ENCODE peak calls at places on chromosomes 12 and 14, in ten cellular contexts. K is CD4-positive, alpha-beta memory T cell; X is naive thymus-derived CD4-positive, alpha-beta T cell; F is SJSA1; B is DND-41; U is left ventricle myocardium inferior; M is upper lobe of right lung; E is tibial artery; R is endodermal cell; L is psoas muscle. C is an unnamed sample.

GRCh38 chr12:100661300-100661951 is 87.9 kb downstream of the GAS2L3 start:
- DNase-seq in M (no peak), U (no peak), R (peak; percentile 75), E (no peak), X (no peak), L (no peak), B (no peak), K (no peak), F (no peak), C (no peak)

GRCh38 chr14:85443001-85443400 is 86.9 kb upstream of the FLRT2 start:
- DNase-seq in K (no peak), X (no peak), F (no peak), M (no peak), B (no peak), E (no peak), R (no peak), U (no peak), L (no peak), C (no peak)

GRCh38 chr12:13339538-13339937 is 143.0 kb downstream of the EMP1 start:
- DNase-seq in L (no peak), R (no peak), F (no peak), M (no peak), B (no peak), K (no peak), X (no peak), U (no peak), E (no peak), C (no peak)

GRCh38 chr14:64682173-64682710 is 22.0 kb upstream of the PLEKHG3 start:
- DNase-seq in X (no peak), R (peak; percentile 83), F (no peak), B (no peak), E (peak; percentile 96), M (peak; percentile 76), K (no peak), L (peak; percentile 72), U (peak; percentile 64), C (no peak)

GRCh38 chr12:18158774-18159557 is 69.0 kb upstream of the RERGL start:
- DNase-seq in U (no peak), F (peak; percentile 11), M (no peak), X (no peak), R (peak; percentile 68), B (peak; percentile 24), L (no peak), E (no peak), K (peak; percentile 17), C (no peak)

GRCh38 chr14:96559571-96559970 is 57.4 kb downstream of the PAPOLA start:
- DNase-seq in K (no peak), U (no peak), F (no peak), B (no peak), L (no peak), M (no peak), X (no peak), E (no peak), R (no peak), C (no peak)

GRCh38 chr12:75480469-75480949 is at the start of gene GLIPR1:
- DNase-seq in L (peak; percentile 82), B (peak; percentile 71), E (peak; percentile 90), K (peak; percentile 83), F (peak; percentile 86), X (peak; percentile 76), U (peak; percentile 55), R (peak; percentile 56), M (peak; percentile 76), C (peak; percentile 43)

GRCh38 chr14:54805080-54805479 is 97.5 kb downstream of the GCH1 start:
- DNase-seq in U (no peak), X (no peak), L (no peak), B (no peak), K (no peak), E (no peak), M (no peak), R (no peak), F (no peak), C (no peak)

GRCh38 chr12:116693259-116694227 is 44.3 kb downstream of the SPRING1 start:
- DNase-seq in E (no peak), F (no peak), B (no peak), L (no peak), K (no peak), M (no peak), U (no peak), X (no peak), R (peak; percentile 69), C (no peak)

GRCh38 chr12:116691205-116691604 is 46.7 kb downstream of the SPRING1 start:
- DNase-seq in M (no peak), R (no peak), B (no peak), K (no peak), X (no peak), U (no peak), L (no peak), F (no peak), E (no peak), C (no peak)

GRCh38 chr12:116692605-116693004 is 45.3 kb downstream of the SPRING1 start:
- DNase-seq in E (no peak), B (no peak), R (no peak), X (no peak), K (no peak), M (no peak), L (no peak), F (no peak), U (no peak), C (no peak)

GRCh38 chr12:116690016-116690709 is 47.7 kb downstream of the SPRING1 start:
- DNase-seq in R (no peak), U (no peak), F (no peak), X (no peak), K (no peak), B (no peak), L (no peak), E (no peak), M (no peak), C (no peak)

DNA sequence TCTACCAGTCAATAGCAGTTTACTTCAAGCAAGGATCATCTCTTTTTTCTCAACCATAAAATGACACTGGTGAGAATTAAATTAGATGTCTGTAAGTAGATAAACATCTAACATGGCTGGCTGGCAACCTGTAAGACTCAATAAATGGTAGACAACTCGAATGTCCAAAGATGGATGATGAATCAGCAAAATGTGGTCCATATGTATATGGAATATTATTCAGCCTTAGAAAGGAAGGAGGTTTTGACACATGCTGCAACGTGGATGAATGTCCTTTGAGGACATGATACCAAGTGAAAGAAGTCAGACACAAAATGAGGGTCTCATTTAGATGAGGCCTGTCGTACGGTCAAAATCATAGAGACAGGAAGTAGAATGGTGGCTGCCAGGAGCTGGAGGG is 46.2 kb downstream of the SPRING1 start:
- DNase-seq in E (no peak), X (no peak), L (no peak), M (no peak), R (no peak), B (no peak), U (no peak), F (no peak), K (no peak), C (no peak)
- H3K36me3 ChIP-seq in E (no peaks in the 10 kb centered on the region), X (no peaks in the 10 kb centered on the region), L (no peaks in the 10 kb centered on the region), M (no peaks in the 10 kb centered on the region), R (no peaks in the 10 kb centered on the region), B (no peaks in the 10 kb centered on the region), U (no peaks in the 10 kb centered on the region), F (no peaks in the 10 kb centered on the region), K (no peaks in the 10 kb centered on the region), C (no peaks in the 10 kb centered on the region)

DNA sequence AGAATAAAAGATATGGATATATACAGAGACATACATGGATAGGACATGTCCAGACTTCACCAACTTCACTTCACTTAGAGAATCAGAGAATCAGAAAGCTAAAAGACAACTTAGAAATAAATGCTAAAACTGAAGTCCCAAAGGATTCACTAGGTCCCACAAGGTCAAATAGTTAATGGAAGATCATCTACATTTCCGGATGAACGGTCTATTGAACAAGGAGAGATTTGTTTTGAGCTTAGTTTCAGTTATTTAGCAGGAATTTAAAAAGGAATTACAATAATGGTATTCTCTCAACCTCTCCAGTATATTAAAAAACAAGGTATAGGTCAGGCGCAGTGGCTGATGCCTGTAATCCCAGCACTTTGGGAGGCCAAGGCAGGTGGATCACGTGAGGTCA is 187.0 kb downstream of the MED13L start:
- DNase-seq in U (no peak), R (no peak), L (no peak), M (no peak), X (no peak), E (no peak), K (no peak), F (no peak), B (no peak), C (no peak)
- H3K27ac ChIP-seq in U (no peak overlapping the region), R (no peak overlapping the region), L (no peak overlapping the region), M (no peak overlapping the region), X (no peak overlapping the region), E (no peak overlapping the region), K (no peak overlapping the region), F (no peak overlapping the region), B (no peak overlapping the region), C (no peak overlapping the region)

GRCh38 chr12:34297790-34298164 is 275.5 kb downstream of the ALG10 start:
- DNase-seq in E (no peak), U (no peak), L (peak; percentile 27), X (no peak), K (no peak), F (no peak), R (no peak), B (no peak), M (peak; percentile 46), C (no peak)

GRCh38 chr12:34300376-34301250 is 278.3 kb downstream of the ALG10 start:
- DNase-seq in R (no peak), U (no peak), X (no peak), K (no peak), L (peak; percentile 28), B (no peak), M (no peak), F (no peak), E (peak; percentile 53), C (no peak)

GRCh38 chr12:34298176-34298970 is 276.1 kb downstream of the ALG10 start:
- DNase-seq in L (peak; percentile 17), R (no peak), M (peak; percentile 52), E (peak; percentile 47), K (no peak), U (no peak), X (no peak), F (no peak), B (no peak), C (no peak)

GRCh38 chr12:34299802-34300193 is 277.5 kb downstream of the ALG10 start:
- DNase-seq in U (no peak), E (no peak), K (no peak), L (peak; percentile 12), F (no peak), M (no peak), R (no peak), X (no peak), B (no peak), C (no peak)

DNA sequence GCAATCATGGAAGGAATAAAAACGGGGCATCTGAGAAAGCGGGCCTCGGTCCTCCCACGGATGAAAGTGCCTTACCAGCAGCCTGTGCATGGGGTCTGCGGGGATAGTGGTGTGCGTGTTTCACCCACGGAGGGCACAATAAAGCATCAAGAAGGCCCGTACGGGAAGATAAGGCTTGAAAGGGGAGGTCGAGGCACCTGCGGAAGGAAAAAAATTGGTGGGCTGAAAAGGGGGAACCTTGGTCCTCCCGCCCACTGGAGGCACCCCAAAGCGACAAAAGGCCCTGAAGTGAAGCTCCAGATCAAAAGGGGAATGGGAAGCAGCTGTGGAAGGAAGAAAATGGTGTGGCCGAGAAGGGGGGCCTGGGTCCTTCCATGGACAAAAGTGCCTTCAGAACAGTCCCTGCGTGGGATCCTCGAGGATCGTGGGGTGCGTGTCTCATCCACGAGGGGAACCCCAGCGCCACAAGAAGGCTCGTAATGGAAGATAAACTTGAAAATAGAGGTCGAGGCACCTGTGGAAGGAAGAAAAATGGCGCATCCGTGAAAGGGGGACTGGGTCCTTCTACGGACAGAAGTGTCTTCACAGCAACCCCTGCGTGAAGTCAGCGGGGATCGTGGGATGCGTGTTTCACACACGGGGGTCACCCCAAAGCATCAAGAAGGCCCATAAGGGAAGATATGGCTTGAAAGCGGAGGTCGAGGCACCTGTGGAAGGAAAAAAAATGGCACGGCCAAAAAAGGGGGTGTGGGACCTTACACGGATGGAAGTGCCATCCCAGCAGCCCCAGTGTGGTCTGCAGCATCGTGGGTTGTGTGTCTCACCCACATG is 276.9 kb downstream of the ALG10 start:
- DNase-seq in U (no peak), L (peak; percentile 9), B (no peak), E (peak; percentile 39), R (no peak), X (no peak), F (no peak), M (peak; percentile 37), K (no peak), C (no peak)
- H3K9me3 ChIP-seq in U (peaks cover 20% of the 10 kb centered on the region), L (no peaks in the 10 kb centered on the region), B (peaks cover 87% of the 10 kb centered on the region), E (no peaks in the 10 kb centered on the region), R (peaks cover 71% of the 10 kb centered on the region), X (peaks cover 68% of the 10 kb centered on the region), F (peaks cover 18% of the 10 kb centered on the region), M (no peaks in the 10 kb centered on the region), K (peaks cover 6% of the 10 kb centered on the region), C (peaks cover 3% of the 10 kb centered on the region)

GRCh38 chr12:25373396-25373795 is 122.7 kb upstream of the KRAS start:
- DNase-seq in E (no peak), B (no peak), L (no peak), F (no peak), M (no peak), K (no peak), X (no peak), R (no peak), U (no peak), C (no peak)
- H3K36me3 ChIP-seq in E (no peaks in the 10 kb centered on the region), B (no peaks in the 10 kb centered on the region), L (no peaks in the 10 kb centered on the region), F (no peaks in the 10 kb centered on the region), M (no peaks in the 10 kb centered on the region), K (no peaks in the 10 kb centered on the region), X (no peaks in the 10 kb centered on the region), R (no peaks in the 10 kb centered on the region), U (no peaks in the 10 kb centered on the region), C (no peaks in the 10 kb centered on the region)